ENCODE peak calls at places on chromosome 5, in four cellular contexts. V is HepG2, L is GM12878, U is K562. D is an unnamed sample.

GRCh38 chr5:131532016-131532640 is 102.9 kb downstream of the RAPGEF6 start:
- DNase-seq in V (no peak), L (no peak), U (no peak), D (no peak)

GRCh38 chr5:67268233-67269011 is 71.8 kb upstream of the CD180 start:
- DNase-seq in V (peak; percentile 62), L (no peak), U (no peak), D (peak; percentile 7)

GRCh38 chr5:142614054-142614453 is 71.8 kb downstream of the FGF1 start:
- DNase-seq in V (no peak), L (no peak), U (no peak), D (no peak)

GRCh38 chr5:157778121-157778805 is 34.8 kb downstream of the LSM11 start:
- DNase-seq in V (peak; percentile 56), L (no peak), U (no peak), D (no peak)

GRCh38 chr5:139655727-139656271 is 7.7 kb downstream of the CXXC5 start:
- DNase-seq in V (peak; percentile 76), L (no peak), U (no peak), D (no peak)

GRCh38 chr5:93585054-93585751 is 2.2 kb downstream of the NR2F1 start:
- DNase-seq in V (no peak), L (no peak), U (no peak), D (no peak)

GRCh38 chr5:149114403-149115312 is 26.6 kb upstream of the ABLIM3 start:
- DNase-seq in V (peak; percentile 66), L (no peak), U (peak; percentile 25), D (peak; percentile 75)

GRCh38 chr5:170284231-170284630 is 13.3 kb downstream of the LCP2 start:
- DNase-seq in V (no peak), L (no peak), U (no peak), D (no peak)

GRCh38 chr5:25544652-25545249 is 900.0 kb upstream of the CDH10 start:
- DNase-seq in V (peak; percentile 31), L (peak; percentile 13), U (peak; percentile 11), D (peak; percentile 4)

GRCh38 chr5:141507387-141508091 is 18.7 kb downstream of the PCDHGC5 start:
- DNase-seq in V (no peak), L (no peak), U (no peak), D (no peak)

GRCh38 chr5:16600949-16601348 is 15.8 kb downstream of the RETREG1 start:
- DNase-seq in V (no peak), L (no peak), U (no peak), D (no peak)

GRCh38 chr5:6585168-6585567 is 47.7 kb downstream of the NSUN2 start:
- DNase-seq in V (no peak), L (no peak), U (no peak), D (no peak)

GRCh38 chr5:169607882-169608281 is 24.3 kb downstream of the SPDL1 start:
- DNase-seq in V (no peak), L (no peak), U (no peak), D (no peak)

GRCh38 chr5:176788091-176788490 is 22.3 kb upstream of the UNC5A start:
- DNase-seq in V (no peak), L (no peak), U (no peak), D (no peak)

GRCh38 chr5:125518169-125518568 is 771.7 kb upstream of the ZNF608 start:
- DNase-seq in V (no peak), L (no peak), U (no peak), D (no peak)

GRCh38 chr5:78671609-78672008 is 23.0 kb upstream of the LHFPL2 start:
- DNase-seq in V (peak; percentile 15), L (no peak), U (no peak), D (no peak)

GRCh38 chr5:112077180-112077579 is 320.2 kb upstream of the NREP start:
- DNase-seq in V (no peak), L (peak; percentile 25), U (no peak), D (no peak)

GRCh38 chr5:5589146-5589826 is 166.8 kb downstream of the ICE1 start:
- DNase-seq in V (no peak), L (no peak), U (no peak), D (no peak)

GRCh38 chr5:129803403-129803802 is 55.5 kb downstream of the MINAR2 start:
- DNase-seq in V (no peak), L (no peak), U (no peak), D (no peak)

GRCh38 chr5:66617223-66617861 is 21.1 kb downstream of the MAST4 start:
- DNase-seq in V (no peak), L (peak; percentile 38), U (no peak), D (no peak)

GRCh38 chr5:139745800-139746690 is 49.6 kb upstream of the PSD2 start:
- DNase-seq in V (peak; percentile 85), L (no peak), U (peak; percentile 95), D (peak; percentile 85)

GRCh38 chr5:150131461-150131860 is 24.2 kb downstream of the PDGFRB start:
- DNase-seq in V (no peak), L (no peak), U (no peak), D (no peak)

GRCh38 chr5:24864244-24864643 is 219.5 kb upstream of the CDH10 start:
- DNase-seq in V (no peak), L (no peak), U (no peak), D (no peak)

GRCh38 chr5:107670927-107671741 is at the start of gene EFNA5:
- DNase-seq in V (no peak), L (no peak), U (no peak), D (peak; percentile 30)

GRCh38 chr5:96687812-96688453 is 25.8 kb downstream of the CAST start:
- DNase-seq in V (peak; percentile 49), L (no peak), U (peak; percentile 57), D (peak; percentile 79)

GRCh38 chr5:132321109-132321721 is 27.0 kb downstream of the SLC22A4 start:
- DNase-seq in V (peak; percentile 67), L (no peak), U (no peak), D (no peak)

GRCh38 chr5:37133939-37134338 is 115.2 kb downstream of the CPLANE1 start:
- DNase-seq in V (no peak), L (no peak), U (no peak), D (no peak)

GRCh38 chr5:38445374-38446028 is 110.9 kb downstream of the LIFR start:
- DNase-seq in V (no peak), L (no peak), U (no peak), D (no peak)

DNA sequence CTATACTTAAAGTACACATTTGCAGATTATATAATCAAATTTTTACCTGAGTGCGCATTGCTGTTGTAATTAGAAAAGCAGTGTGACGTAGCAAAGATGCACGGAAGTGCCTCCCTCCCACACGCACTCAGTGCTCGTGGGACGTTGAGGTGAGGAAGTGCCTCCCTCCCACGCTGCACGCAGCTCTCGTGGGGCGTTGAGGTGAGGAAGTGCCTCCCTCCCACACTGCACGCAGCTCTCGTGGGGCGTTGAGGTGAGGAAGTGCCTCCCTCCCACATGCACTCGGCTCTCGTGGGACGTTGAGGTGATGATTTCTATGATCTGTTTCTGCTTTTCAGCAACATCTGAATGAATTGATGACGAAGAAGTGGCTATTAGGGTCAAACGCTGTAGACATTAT is 21.0 kb downstream of the EXOC3 start:
- DNase-seq in V (no peak), L (no peak), U (no peak), D (no peak)
- TF ChIP-seq KDM1A in V (no peak), L (no peak), U (no peak), D (no peak)

GRCh38 chr5:64688965-64689364 is 1.3 kb upstream of the SHISAL2B start:
- DNase-seq in V (no peak), L (no peak), U (no peak), D (no peak)

GRCh38 chr5:64690104-64690416 is 243 bp upstream of the SHISAL2B start:
- DNase-seq in V (no peak), L (no peak), U (no peak), D (no peak)

GRCh38 chr5:64693636-64694035 is 3.3 kb downstream of the SHISAL2B start:
- DNase-seq in V (no peak), L (no peak), U (no peak), D (no peak)

GRCh38 chr5:64691333-64691732 is 1.0 kb downstream of the SHISAL2B start:
- DNase-seq in V (no peak), L (no peak), U (no peak), D (no peak)

GRCh38 chr5:64690417-64691151 is at the start of gene SHISAL2B:
- DNase-seq in V (no peak), L (no peak), U (no peak), D (peak; percentile 30)
- TF ChIP-seq MYC in V (no peak), L (no peak), U (no peak), D (no peak)

GRCh38 chr5:961002-961710 is 47.4 kb upstream of the NKD2 start:
- DNase-seq in V (no peak), L (no peak), U (no peak), D (no peak)
- TF ChIP-seq MAX in V (no peak), L (no peak), U (no peak), D (no peak)

GRCh38 chr5:35198096-35198495 is 32.2 kb downstream of the PRLR start:
- DNase-seq in V (peak; percentile 24), L (no peak), U (no peak), D (no peak)
- TF ChIP-seq KDM1A in V (no peak), L (no peak), U (no peak), D (no peak)

DNA sequence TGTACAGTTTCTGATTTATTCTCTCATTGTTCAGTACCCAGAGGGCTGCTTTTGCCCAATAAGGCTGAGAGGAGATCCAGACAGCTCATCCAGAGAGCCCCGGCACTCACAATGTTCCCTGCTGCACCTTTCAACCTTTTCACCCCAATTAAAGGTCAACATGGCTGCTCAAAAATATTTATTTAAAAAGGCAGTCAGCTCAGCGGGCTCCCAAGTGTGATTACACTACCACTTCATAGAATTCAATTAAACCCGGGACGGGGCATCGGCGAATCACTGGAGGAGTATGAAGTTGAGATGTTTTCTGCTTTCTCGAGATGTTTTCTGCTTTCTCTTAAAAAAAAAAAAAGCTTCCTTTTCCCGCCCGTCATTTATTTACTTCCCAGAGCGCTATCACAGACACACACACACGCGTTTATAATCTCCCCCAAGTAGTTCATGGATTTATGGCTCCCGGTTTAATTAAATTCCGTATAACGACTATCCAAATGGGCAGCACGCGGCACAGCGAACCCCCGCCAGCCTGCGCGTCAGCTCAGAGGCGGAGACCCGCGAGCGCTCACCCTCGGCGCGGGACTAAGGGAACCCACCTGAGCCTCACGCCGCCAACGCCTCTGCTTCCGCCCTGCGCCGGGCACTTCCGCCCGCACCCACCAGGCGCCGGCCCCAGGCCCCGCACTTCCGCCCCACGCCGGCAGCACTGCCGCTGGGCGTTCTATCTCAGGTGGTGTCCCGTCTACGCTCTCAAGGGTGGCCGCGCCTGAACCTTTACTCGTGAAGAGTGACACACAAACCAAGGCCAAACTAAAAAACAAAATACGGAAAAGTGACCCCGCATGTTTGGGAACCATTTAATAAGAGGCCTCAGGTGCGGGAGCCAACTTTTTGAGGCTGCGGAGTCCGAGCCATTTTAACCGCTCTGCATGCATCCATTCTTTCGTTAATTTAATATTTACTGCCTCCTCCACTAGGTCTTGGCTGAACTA is at the start of gene C5orf63:
- DNase-seq in V (peak; percentile 61), L (peak; percentile 17), U (peak; percentile 67), D (peak; percentile 61)
- TF ChIP-seq MYC in V (peak; percentile 84), L (no peak), U (no peak), D (peak; percentile 7)

DNA sequence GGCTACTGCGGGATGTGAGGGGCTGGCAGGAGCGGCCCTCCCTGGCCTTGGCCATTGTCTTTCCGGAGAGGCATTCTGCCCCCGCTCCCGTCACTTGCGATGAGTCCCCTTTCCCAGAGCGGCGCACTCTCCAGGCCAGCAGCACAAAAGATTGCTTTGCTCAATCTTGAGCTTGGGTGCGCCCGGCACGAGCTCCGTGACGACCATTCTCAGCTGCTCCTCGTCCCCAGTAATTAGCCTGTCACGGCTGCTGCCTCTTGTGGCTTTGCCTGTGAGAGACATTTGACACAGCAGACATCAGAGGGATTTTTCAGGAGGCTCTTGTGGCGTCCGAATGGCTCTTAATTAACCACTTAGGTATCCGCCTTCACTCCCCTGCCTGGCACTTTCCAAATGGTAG is 397.9 kb upstream of the IRX1 start:
- DNase-seq in V (no peak), L (no peak), U (no peak), D (no peak)
- TF ChIP-seq MAX in V (no peak), L (no peak), U (no peak), D (no peak)